ENCODE peak calls at places on chromosomes 6 and 20, in seven cellular contexts. E is kidney epithelial cell; C is K562; X is CD8-positive, alpha-beta T cell; U is GM12878; O is breast epithelium; S is cardiac muscle cell. T is an unnamed sample.
A peak's percentile ranks its signal among the peaks of the same experiment; 100 is the strongest.

GRCh38 chr6:157224178-157224956 is 99.0 kb downstream of the TMEM242 start:
- DNase-seq in E (no peak), C (no peak), X (peak; percentile 9), U (no peak), O (no peak), S (no peak), T (no peak)

GRCh38 chr20:2804921-2805681 is 4.7 kb upstream of the CPXM1 start:
- DNase-seq in E (no peak), C (no peak), X (no peak), U (no peak), O (no peak), S (no peak), T (no peak)

GRCh38 chr20:40294175-40294574 is 394.9 kb downstream of the MAFB start:
- DNase-seq in E (no peak), C (no peak), X (no peak), U (no peak), O (no peak), S (no peak), T (no peak)

GRCh38 chr6:56951049-56951816 is 3.7 kb upstream of the BEND6 start:
- DNase-seq in E (no peak), C (peak; percentile 45), X (no peak), U (no peak), O (no peak), S (no peak), T (no peak)

GRCh38 chr6:158103228-158103627 is 64.8 kb downstream of the SERAC1 start:
- DNase-seq in E (no peak), C (no peak), X (no peak), U (no peak), O (no peak), S (no peak), T (no peak)

GRCh38 chr6:44439270-44440045 is 52.0 kb downstream of the CDC5L start:
- DNase-seq in E (no peak), C (no peak), X (no peak), U (no peak), O (no peak), S (no peak), T (no peak)

GRCh38 chr6:119119989-119120388 is 41.5 kb upstream of the FAM184A start:
- DNase-seq in E (no peak), C (no peak), X (no peak), U (no peak), O (no peak), S (no peak), T (peak; percentile 17)

GRCh38 chr6:156925718-156926607 is 148.8 kb downstream of the ARID1B start:
- DNase-seq in E (no peak), C (no peak), X (no peak), U (no peak), O (no peak), S (no peak), T (no peak)

GRCh38 chr20:24493661-24494459 is 24.4 kb downstream of the SYNDIG1 start:
- DNase-seq in E (no peak), C (no peak), X (no peak), U (no peak), O (no peak), S (no peak), T (no peak)

GRCh38 chr6:21500894-21501293 is 92.7 kb upstream of the SOX4 start:
- DNase-seq in E (no peak), C (no peak), X (no peak), U (no peak), O (no peak), S (no peak), T (no peak)

GRCh38 chr6:130143709-130144108 is 79.0 kb downstream of the SAMD3 start:
- DNase-seq in E (no peak), C (no peak), X (no peak), U (no peak), O (no peak), S (no peak), T (no peak)

GRCh38 chr6:43705996-43706395 is 18.4 kb upstream of the MRPS18A start:
- DNase-seq in E (no peak), C (no peak), X (no peak), U (no peak), O (no peak), S (no peak), T (no peak)

GRCh38 chr6:23532227-23532626 is 593.8 kb upstream of the NRSN1 start:
- DNase-seq in E (no peak), C (no peak), X (no peak), U (no peak), O (no peak), S (no peak), T (no peak)

GRCh38 chr6:18025591-18025990 is 38.2 kb upstream of the KIF13A start:
- DNase-seq in E (no peak), C (no peak), X (no peak), U (no peak), O (no peak), S (no peak), T (no peak)

GRCh38 chr6:130843575-130844320 is 16.5 kb downstream of the SMLR1 start:
- DNase-seq in E (no peak), C (peak; percentile 38), X (no peak), U (peak; percentile 9), O (no peak), S (peak; percentile 49), T (peak; percentile 1)

GRCh38 chr6:14734416-14735340 is 511.2 kb upstream of the JARID2 start:
- DNase-seq in E (peak; percentile 57), C (peak; percentile 95), X (peak; percentile 41), U (peak; percentile 88), O (no peak), S (no peak), T (peak; percentile 65)

GRCh38 chr6:71468841-71469750 is 180.5 kb downstream of the OGFRL1 start:
- DNase-seq in E (peak; percentile 95), C (no peak), X (no peak), U (no peak), O (peak; percentile 31), S (no peak), T (peak; percentile 89)

GRCh38 chr6:147808631-147809030 is 300.1 kb downstream of the SAMD5 start:
- DNase-seq in E (no peak), C (no peak), X (no peak), U (no peak), O (no peak), S (no peak), T (no peak)

GRCh38 chr20:48352628-48353027 is 475.2 kb downstream of the PREX1 start:
- DNase-seq in E (no peak), C (no peak), X (no peak), U (no peak), O (no peak), S (no peak), T (no peak)

DNA sequence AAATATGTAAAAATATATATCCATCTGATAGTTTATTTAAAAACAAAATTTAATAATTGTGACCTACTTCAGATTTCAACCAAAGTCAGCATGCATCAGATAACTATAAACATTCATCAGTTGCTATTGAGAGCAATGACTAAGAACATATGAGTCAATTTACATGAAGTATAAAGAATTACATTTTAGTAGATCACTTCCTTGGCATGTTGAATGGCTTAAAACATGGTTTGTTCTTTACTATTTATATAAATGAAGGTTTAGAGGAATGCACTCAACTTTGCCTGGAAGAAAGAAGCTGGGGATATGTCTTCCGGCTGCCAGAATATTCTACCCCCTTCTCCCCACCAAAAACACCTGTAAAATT is 6.4 kb upstream of the FAM217A start:
- DNase-seq in E (no peak), C (no peak), X (no peak), U (no peak), O (no peak), S (no peak), T (no peak)
- TF ChIP-seq CTCF in E (no peak), C (no peak), X (no peak), U (no peak), O (no peak), S (no peak), T (no peak)

GRCh38 chr6:73637404-73637803 is 16.4 kb downstream of the SLC17A5 start:
- DNase-seq in E (no peak), C (no peak), X (no peak), U (no peak), O (no peak), S (no peak), T (no peak)
- H3K4me3 ChIP-seq in E (no peak overlapping the region), C (no peak overlapping the region), X (no peak overlapping the region), U (no peak overlapping the region), O (no peak overlapping the region), S (no peak overlapping the region), T (no peak overlapping the region)

GRCh38 chr6:166436195-166437139 is 53.7 kb upstream of the MPC1 start:
- DNase-seq in E (no peak), C (no peak), X (no peak), U (no peak), O (no peak), S (no peak), T (no peak)

GRCh38 chr6:166434336-166434735 is 51.6 kb upstream of the MPC1 start:
- DNase-seq in E (no peak), C (no peak), X (no peak), U (no peak), O (no peak), S (no peak), T (no peak)

GRCh38 chr6:166437661-166438060 is 54.9 kb upstream of the MPC1 start:
- DNase-seq in E (no peak), C (peak; percentile 10), X (no peak), U (no peak), O (no peak), S (no peak), T (no peak)

GRCh38 chr6:166433096-166433495 is 50.4 kb upstream of the MPC1 start:
- DNase-seq in E (no peak), C (no peak), X (no peak), U (no peak), O (no peak), S (no peak), T (no peak)

GRCh38 chr6:166435574-166435973 is 52.8 kb upstream of the MPC1 start:
- DNase-seq in E (no peak), C (no peak), X (peak; percentile 60), U (no peak), O (no peak), S (no peak), T (no peak)
- H3K36me3 ChIP-seq in E (no peaks in the 10 kb centered on the region), C (no peaks in the 10 kb centered on the region), X (no peaks in the 10 kb centered on the region), U (no peaks in the 10 kb centered on the region), O (no peaks in the 10 kb centered on the region), S (no peaks in the 10 kb centered on the region), T (no peaks in the 10 kb centered on the region)

GRCh38 chr20:7087803-7088202 is 320.3 kb downstream of the BMP2 start:
- DNase-seq in E (no peak), C (no peak), X (no peak), U (no peak), O (no peak), S (no peak), T (no peak)
- TF ChIP-seq CTCF in E (no peak), C (no peak), X (no peak), U (no peak), O (no peak), S (no peak), T (no peak)

DNA sequence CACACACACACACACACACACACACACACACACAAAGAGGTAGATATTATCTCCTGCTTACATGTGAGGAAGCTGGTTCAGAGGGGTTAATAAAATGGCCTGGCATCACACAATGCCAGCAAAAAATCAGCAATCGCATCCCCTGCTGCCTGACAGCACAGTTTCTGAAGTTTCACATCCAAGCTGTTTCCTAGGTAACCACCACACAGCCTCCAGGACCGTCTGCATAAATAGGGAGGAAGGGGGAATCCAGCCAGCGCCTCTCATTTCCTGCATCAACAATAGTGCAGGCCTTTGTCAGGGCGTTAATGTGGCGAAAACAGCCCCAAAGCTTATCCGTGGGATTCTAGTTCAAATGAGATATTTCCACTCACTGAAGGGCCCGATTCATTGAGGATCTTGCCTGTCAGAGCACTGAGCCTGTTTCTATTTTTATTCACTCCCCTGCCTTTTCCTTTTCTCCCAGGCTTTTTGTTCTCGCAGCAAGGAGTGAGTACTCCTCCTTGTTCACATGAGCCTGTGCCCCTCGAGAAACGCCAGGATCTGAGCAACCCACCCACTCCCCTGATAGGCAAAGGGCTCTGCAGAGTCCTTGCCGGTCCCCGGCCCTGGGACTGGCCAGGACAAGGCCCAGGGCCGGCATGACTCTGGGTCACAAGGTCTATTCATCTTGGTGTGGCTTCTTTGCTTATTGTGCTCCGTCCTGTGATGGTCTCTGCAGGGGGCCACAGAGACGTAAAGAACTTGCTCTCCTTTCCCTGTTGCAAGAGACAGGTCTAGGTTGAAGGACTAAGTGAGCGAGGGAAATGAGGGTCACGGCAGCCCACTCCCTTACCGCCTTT is 32.7 kb downstream of the TUBB2B start:
- DNase-seq in E (no peak), C (peak; percentile 29), X (no peak), U (no peak), O (no peak), S (peak; percentile 5), T (no peak)
- H3K4me3 ChIP-seq in E (no peak overlapping the region), C (peak overlapping the region; percentile 27), X (no peak overlapping the region), U (no peak overlapping the region), O (no peak overlapping the region), S (no peak overlapping the region), T (no peak overlapping the region)

T was measured in BJ.